ENCODE peak calls at places on chromosome 5, in nine cellular contexts. P is GM03348; X is CD8-positive, alpha-beta memory T cell; E is NB4; S is GM13977; B is stimulated activated CD4-positive, alpha-beta T cell treated with anti-CD3 and anti-CD28 coated beads, Interleukin-1b, Interleukin-23, amount 100 ng/mL, for 1 hour; L is WTC11; I is LoVo; G is stimulated activated naive B cell treated with anti-CD40 and anti-IgM and Interleukin-4, amounts not matched to agents 10 μg/mL and 1 μg/mL and 100 μg/mL, for 72 hours. A is an unnamed sample.

GRCh38 chr5:119269061-119269579 is 86.7 kb upstream of the TNFAIP8 start:
- DNase-seq in G (no peak), X (peak), B (no peak), S (no peak), I (peak), E (peak), P (no peak), L (peak), A (no peak)

GRCh38 chr5:65828507-65828906 is 97.9 kb upstream of the ERBIN start:
- DNase-seq in G (no peak), P (peak), L (no peak), E (no peak), X (no peak), S (no peak), I (no peak), B (no peak), A (no peak)

GRCh38 chr5:40172721-40173120 is 507.0 kb upstream of the PTGER4 start:
- DNase-seq in I (peak), X (no peak), E (no peak), S (no peak), B (no peak), G (no peak), L (no peak), P (no peak), A (no peak)

GRCh38 chr5:119275146-119275872 is 80.5 kb upstream of the TNFAIP8 start:
- DNase-seq in S (no peak), X (no peak), B (no peak), G (no peak), I (peak), P (no peak), E (peak), L (no peak), A (no peak)

GRCh38 chr5:169860585-169860984 is 119.7 kb downstream of the INSYN2B start:
- DNase-seq in B (no peak), L (no peak), E (no peak), S (no peak), I (no peak), P (no peak), G (no peak), X (no peak), A (no peak)

GRCh38 chr5:124599048-124599973 is 147.1 kb downstream of the ZNF608 start:
- DNase-seq in P (peak), X (no peak), L (no peak), B (no peak), G (no peak), I (peak), E (no peak), S (no peak), A (peak)

GRCh38 chr5:58938568-58939424 is 355.9 kb downstream of the RAB3C start:
- DNase-seq in P (no peak), G (no peak), X (no peak), S (no peak), I (no peak), E (no peak), B (no peak), L (no peak), A (no peak)

GRCh38 chr5:81389015-81389414 is 4.9 kb downstream of the ACOT12 start:
- DNase-seq in S (no peak), B (no peak), X (no peak), G (no peak), P (no peak), I (no peak), E (no peak), L (no peak), A (no peak)

GRCh38 chr5:96661101-96661840 is 905 bp upstream of the CAST start:
- DNase-seq in P (peak), L (no peak), I (no peak), G (peak), B (no peak), E (peak), X (peak), S (peak), A (no peak)

GRCh38 chr5:170571331-170571731 is 67.5 kb downstream of the KCNIP1 start:
- DNase-seq in X (no peak), E (no peak), S (no peak), B (no peak), I (no peak), L (no peak), G (no peak), P (peak), A (no peak)

GRCh38 chr5:145787001-145787400 is 48.1 kb downstream of the PRELID2 start:
- DNase-seq in E (peak), S (no peak), L (no peak), G (no peak), X (no peak), I (no peak), B (no peak), P (no peak), A (no peak)

GRCh38 chr5:19058216-19058615 is 929.8 kb downstream of the CDH18 start:
- DNase-seq in P (no peak), X (no peak), S (no peak), B (no peak), G (no peak), L (no peak), E (no peak), I (no peak), A (no peak)

GRCh38 chr5:84304591-84304990 is 80.1 kb downstream of the EDIL3 start:
- DNase-seq in G (no peak), X (no peak), I (no peak), B (no peak), L (no peak), S (no peak), E (no peak), P (no peak), A (no peak)

GRCh38 chr5:50888754-50889153 is 222.3 kb downstream of the PARP8 start:
- DNase-seq in I (no peak), X (no peak), B (no peak), L (no peak), E (no peak), P (no peak), S (no peak), G (no peak), A (no peak)

GRCh38 chr5:154364845-154365244 is 81.0 kb upstream of the SAP30L start:
- DNase-seq in X (no peak), S (no peak), G (no peak), I (no peak), B (no peak), E (no peak), P (no peak), L (no peak), A (no peak)

GRCh38 chr5:101292199-101292598 is 389.1 kb upstream of the ST8SIA4 start:
- DNase-seq in E (no peak), G (no peak), P (no peak), S (no peak), I (no peak), X (no peak), B (no peak), L (no peak), A (no peak)

GRCh38 chr5:150627731-150628545 is 12.5 kb upstream of the SYNPO start:
- DNase-seq in I (no peak), B (no peak), G (no peak), P (peak), E (peak), S (no peak), X (no peak), L (no peak), A (no peak)

GRCh38 chr5:1502046-1502736 is 21.6 kb downstream of the LPCAT1 start:
- DNase-seq in E (peak), I (no peak), P (no peak), B (no peak), L (no peak), X (no peak), S (peak), G (peak), A (no peak)

GRCh38 chr5:159650803-159651202 is 265.5 kb upstream of the ADRA1B start:
- DNase-seq in G (no peak), S (no peak), L (no peak), P (no peak), B (no peak), X (no peak), E (no peak), I (no peak), A (no peak)

GRCh38 chr5:151192626-151193025 is 31.3 kb downstream of the CCDC69 start:
- DNase-seq in X (no peak), G (no peak), I (no peak), P (no peak), B (no peak), S (no peak), L (no peak), E (no peak), A (no peak)

GRCh38 chr5:133235696-133236426 is 184.0 kb downstream of the HSPA4 start:
- DNase-seq in B (no peak), L (no peak), S (no peak), P (no peak), I (no peak), X (no peak), G (no peak), E (no peak), A (no peak)

GRCh38 chr5:9348296-9348996 is 197.4 kb downstream of the SEMA5A start:
- DNase-seq in P (peak), X (no peak), E (no peak), S (no peak), L (no peak), I (peak), B (no peak), G (no peak), A (no peak)

GRCh38 chr5:59296317-59297264 is 596.9 kb downstream of the PDE4D start:
- DNase-seq in X (no peak), S (no peak), I (peak), E (peak), P (peak), L (no peak), B (no peak), G (no peak), A (no peak)

GRCh38 chr5:10218658-10219057 is 31.0 kb downstream of the ATPSCKMT start:
- DNase-seq in L (no peak), S (no peak), P (no peak), E (no peak), I (no peak), B (no peak), G (no peak), X (no peak), A (no peak)

GRCh38 chr5:31987985-31988710 is 186.0 kb downstream of the GOLPH3 start:
- DNase-seq in X (no peak), S (no peak), G (no peak), B (no peak), I (peak), P (peak), E (no peak), L (no peak), A (no peak)

GRCh38 chr5:139658928-139659667 is 10.9 kb downstream of the CXXC5 start:
- DNase-seq in G (no peak), X (no peak), E (peak), S (no peak), P (peak), B (no peak), I (no peak), L (no peak), A (no peak)

GRCh38 chr5:154962494-154962893 is 21.6 kb downstream of the MRPL22 start:
- DNase-seq in S (peak), E (peak), G (no peak), X (no peak), B (no peak), L (no peak), P (peak), I (no peak), A (no peak)

GRCh38 chr5:12794476-12795332 is 890.5 kb upstream of the CTNND2 start:
- DNase-seq in X (no peak), S (no peak), B (no peak), E (no peak), I (no peak), L (no peak), G (no peak), P (no peak), A (no peak)

GRCh38 chr5:148740966-148741742 is 85.3 kb upstream of the ADRB2 start:
- DNase-seq in X (peak), B (no peak), E (peak), I (peak), G (no peak), S (peak), P (peak), L (no peak), A (no peak)

GRCh38 chr5:68468322-68468721 is 252.8 kb downstream of the PIK3R1 start:
- DNase-seq in E (no peak), P (no peak), L (no peak), G (no peak), I (no peak), S (no peak), X (no peak), B (no peak), A (no peak)

GRCh38 chr5:28726815-28727214 is 1688.4 kb upstream of the CDH9 start:
- DNase-seq in X (no peak), B (no peak), L (no peak), E (no peak), I (no peak), G (no peak), S (no peak), P (no peak), A (no peak)

GRCh38 chr5:150511641-150512367 is 3.9 kb downstream of the NDST1 start:
- DNase-seq in G (no peak), L (peak), B (no peak), S (no peak), X (no peak), I (peak), E (no peak), P (peak), A (no peak)

GRCh38 chr5:159240301-159240870 is 22.7 kb upstream of the UBLCP1 start:
- DNase-seq in P (no peak), B (no peak), E (no peak), L (no peak), S (no peak), I (peak), X (no peak), G (no peak), A (no peak)

GRCh38 chr5:102583663-102584062 is 84.9 kb upstream of the SLCO6A1 start:
- DNase-seq in E (peak), G (no peak), B (no peak), X (no peak), I (peak), P (peak), S (no peak), L (no peak), A (peak)

GRCh38 chr5:139565411-139566305 is 4.5 kb downstream of the UBE2D2 start:
- DNase-seq in B (peak), L (no peak), P (peak), X (peak), I (no peak), S (peak), E (peak), G (peak), A (no peak)

GRCh38 chr5:173964491-173964890 is 24.5 kb upstream of the C5orf47 start:
- DNase-seq in S (no peak), P (no peak), L (no peak), E (no peak), X (no peak), I (no peak), B (no peak), G (no peak), A (no peak)